ENCODE peak calls at places on chromosomes 12 and 14, in nine cellular contexts. X, O, Z, V, U, E, B, M and Y are unnamed samples.
A peak's percentile ranks its signal among the peaks of the same experiment; 100 is the strongest.

GRCh38 chr12:50765325-50765911 is 1.5 kb downstream of the ATF1 start:
- DNase-seq in X (peak; percentile 42), O (peak; percentile 35), Z (peak; percentile 17), V (no peak), U (peak; percentile 56), E (no peak), B (peak; percentile 61), M (peak; percentile 64), Y (peak; percentile 55)

GRCh38 chr14:76863724-76864407 is 37.7 kb downstream of the LRRC74A start:
- DNase-seq in X (peak; percentile 82), O (peak; percentile 38), Z (no peak), V (no peak), U (no peak), E (no peak), B (peak; percentile 51), M (peak; percentile 43), Y (no peak)

GRCh38 chr12:65590318-65590717 is 234.0 kb upstream of the HMGA2 start:
- DNase-seq in X (no peak), O (no peak), Z (no peak), V (no peak), U (no peak), E (no peak), B (no peak), M (no peak), Y (no peak)

GRCh38 chr14:104115691-104116543 is 22.5 kb upstream of the KIF26A start:
- DNase-seq in X (no peak), O (no peak), Z (no peak), V (no peak), U (no peak), E (no peak), B (no peak), M (no peak), Y (no peak)

GRCh38 chr12:13981296-13981962 is at the start of gene GRIN2B:
- DNase-seq in X (peak; percentile 33), O (no peak), Z (no peak), V (no peak), U (no peak), E (peak; percentile 20), B (no peak), M (no peak), Y (no peak)

GRCh38 chr14:103103461-103104388 is 9.2 kb downstream of the EXOC3L4 start:
- DNase-seq in X (peak; percentile 67), O (peak; percentile 76), Z (no peak), V (no peak), U (peak; percentile 50), E (no peak), B (peak; percentile 79), M (no peak), Y (peak; percentile 70)

GRCh38 chr12:71725011-71725410 is 29.7 kb upstream of the RAB21 start:
- DNase-seq in X (no peak), O (peak; percentile 25), Z (no peak), V (peak; percentile 68), U (no peak), E (no peak), B (peak; percentile 9), M (no peak), Y (no peak)

GRCh38 chr12:87274594-87275245 is 754.5 kb downstream of the C12orf50 start:
- DNase-seq in X (peak; percentile 36), O (peak; percentile 2), Z (no peak), V (no peak), U (no peak), E (no peak), B (peak; percentile 62), M (peak; percentile 47), Y (peak; percentile 31)

GRCh38 chr14:89618309-89618708 is 201.3 kb upstream of the FOXN3 start:
- DNase-seq in X (no peak), O (peak; percentile 6), Z (no peak), V (no peak), U (no peak), E (no peak), B (peak; percentile 39), M (peak; percentile 50), Y (peak; percentile 29)

GRCh38 chr14:23492618-23493272 is 23.2 kb downstream of the NGDN start:
- DNase-seq in X (peak; percentile 51), O (no peak), Z (no peak), V (no peak), U (peak; percentile 9), E (no peak), B (no peak), M (no peak), Y (no peak)

GRCh38 chr14:104826197-104826857 is 25.4 kb downstream of the ZBTB42 start:
- DNase-seq in X (peak; percentile 89), O (peak; percentile 82), Z (peak; percentile 99), V (no peak), U (peak; percentile 66), E (peak; percentile 64), B (peak; percentile 88), M (peak; percentile 69), Y (peak; percentile 67)

GRCh38 chr12:12885060-12885792 is 6.1 kb upstream of the GPRC5A start:
- DNase-seq in X (no peak), O (no peak), Z (no peak), V (no peak), U (no peak), E (no peak), B (no peak), M (no peak), Y (no peak)

GRCh38 chr12:46546634-46547273 is 174.2 kb upstream of the SLC38A2 start:
- DNase-seq in X (no peak), O (no peak), Z (no peak), V (no peak), U (no peak), E (no peak), B (peak; percentile 31), M (no peak), Y (peak; percentile 65)

GRCh38 chr14:59541731-59542130 is 34.9 kb downstream of the CCDC175 start:
- DNase-seq in X (no peak), O (no peak), Z (no peak), V (no peak), U (no peak), E (no peak), B (no peak), M (no peak), Y (no peak)

GRCh38 chr14:101636081-101636560 is 74.8 kb downstream of the DIO3 start:
- DNase-seq in X (no peak), O (peak; percentile 37), Z (no peak), V (no peak), U (no peak), E (no peak), B (no peak), M (no peak), Y (peak; percentile 20)

GRCh38 chr12:77485961-77486579 is 344.6 kb upstream of the NAV3 start:
- DNase-seq in X (no peak), O (no peak), Z (no peak), V (no peak), U (no peak), E (no peak), B (no peak), M (no peak), Y (no peak)

GRCh38 chr14:54219281-54220121 is 177.3 kb upstream of the CDKN3 start:
- DNase-seq in X (no peak), O (no peak), Z (no peak), V (no peak), U (no peak), E (no peak), B (no peak), M (no peak), Y (no peak)

GRCh38 chr12:93441111-93441616 is 583 bp downstream of the UBE2N start:
- DNase-seq in X (peak; percentile 35), O (peak; percentile 20), Z (peak; percentile 38), V (no peak), U (no peak), E (no peak), B (peak; percentile 25), M (peak; percentile 31), Y (peak; percentile 32)

GRCh38 chr12:132337557-132337956 is 8.2 kb upstream of the GALNT9 start:
- DNase-seq in X (no peak), O (no peak), Z (no peak), V (no peak), U (no peak), E (no peak), B (no peak), M (no peak), Y (no peak)

GRCh38 chr14:96752594-96752993 is 44.6 kb upstream of the VRK1 start:
- DNase-seq in X (no peak), O (peak; percentile 64), Z (no peak), V (peak; percentile 46), U (no peak), E (no peak), B (no peak), M (no peak), Y (peak; percentile 9)

GRCh38 chr12:7460375-7461259 is 16.7 kb upstream of the CD163L1 start:
- DNase-seq in X (peak; percentile 50), O (peak; percentile 55), Z (no peak), V (peak; percentile 22), U (peak; percentile 43), E (no peak), B (peak; percentile 59), M (peak; percentile 73), Y (peak; percentile 56)

GRCh38 chr12:103645202-103645601 is 58.1 kb downstream of the STAB2 start:
- DNase-seq in X (no peak), O (no peak), Z (no peak), V (no peak), U (peak; percentile 50), E (no peak), B (peak; percentile 19), M (no peak), Y (no peak)

GRCh38 chr14:33871394-33871793 is 79.5 kb downstream of the EGLN3 start:
- DNase-seq in X (no peak), O (no peak), Z (no peak), V (no peak), U (no peak), E (no peak), B (no peak), M (no peak), Y (no peak)

GRCh38 chr12:46910830-46911229 is 85.0 kb upstream of the SLC38A4 start:
- DNase-seq in X (no peak), O (no peak), Z (no peak), V (no peak), U (no peak), E (no peak), B (no peak), M (no peak), Y (no peak)

GRCh38 chr14:102080183-102081080 is 6.4 kb downstream of the HSP90AA1 start:
- DNase-seq in X (no peak), O (no peak), Z (no peak), V (no peak), U (no peak), E (no peak), B (no peak), M (no peak), Y (no peak)

GRCh38 chr12:110669193-110669502 is 19.8 kb downstream of the HVCN1 start:
- DNase-seq in X (no peak), O (no peak), Z (no peak), V (no peak), U (no peak), E (no peak), B (no peak), M (no peak), Y (no peak)

GRCh38 chr12:48978291-48978740 is at the start of gene WNT1:
- DNase-seq in X (peak; percentile 24), O (no peak), Z (no peak), V (no peak), U (no peak), E (no peak), B (no peak), M (no peak), Y (no peak)

GRCh38 chr14:44893535-44893934 is 68.2 kb downstream of the KLHL28 start:
- DNase-seq in X (no peak), O (no peak), Z (no peak), V (no peak), U (no peak), E (no peak), B (no peak), M (no peak), Y (no peak)

GRCh38 chr14:92121670-92122350 is at the start of the genes CPSF2 and NDUFB1:
- DNase-seq in X (peak; percentile 69), O (peak; percentile 78), Z (peak; percentile 71), V (no peak), U (peak; percentile 71), E (peak; percentile 78), B (peak; percentile 83), M (peak; percentile 84), Y (peak; percentile 64)

GRCh38 chr12:27161458-27162228 is 79.3 kb upstream of the C12orf71 start:
- DNase-seq in X (no peak), O (no peak), Z (no peak), V (no peak), U (no peak), E (no peak), B (no peak), M (peak; percentile 9), Y (no peak)

GRCh38 chr14:37090026-37090425 is 82.4 kb downstream of the SLC25A21 start:
- DNase-seq in X (no peak), O (peak; percentile 62), Z (no peak), V (no peak), U (no peak), E (no peak), B (no peak), M (no peak), Y (peak; percentile 70)